ENCODE peak calls at places on chromosomes 7 and 10, in four cellular contexts. One of them, this sample, is unnamed.

GRCh38 chr10:14325325-14325955 is 5.3 kb downstream of the FRMD4A start:
- DNase-seq in A549: peak; percentile 64
- DNase-seq in lung: peak; percentile 41
- DNase-seq in psoas muscle: no peak
- DNase-seq in this sample: no peak

GRCh38 chr10:108469940-108470339 is 1305.4 kb upstream of the SORCS1 start:
- DNase-seq in psoas muscle: no peak
- DNase-seq in A549: no peak
- DNase-seq in lung: no peak
- DNase-seq in this sample: no peak

GRCh38 chr7:157932498-157933218 is 595.9 kb downstream of the DNAJB6 start:
- DNase-seq in psoas muscle: no peak
- DNase-seq in A549: peak; percentile 52
- DNase-seq in lung: no peak
- DNase-seq in this sample: no peak

GRCh38 chr10:132064082-132064755 is 1.5 kb upstream of the JAKMIP3 start:
- DNase-seq in psoas muscle: no peak
- DNase-seq in lung: no peak
- DNase-seq in A549: no peak
- DNase-seq in this sample: no peak

GRCh38 chr10:83545901-83546391 is 593.4 kb upstream of the GHITM start:
- DNase-seq in A549: no peak
- DNase-seq in psoas muscle: no peak
- DNase-seq in lung: no peak
- DNase-seq in this sample: no peak

GRCh38 chr10:61318429-61318828 is 134.8 kb downstream of the TMEM26 start:
- DNase-seq in lung: no peak
- DNase-seq in A549: no peak
- DNase-seq in psoas muscle: no peak
- DNase-seq in this sample: no peak

GRCh38 chr10:35470967-35471366 is 134.2 kb upstream of the GJD4 start:
- DNase-seq in psoas muscle: no peak
- DNase-seq in A549: no peak
- DNase-seq in lung: no peak
- DNase-seq in this sample: no peak

GRCh38 chr7:158309844-158310763 is 277.5 kb downstream of the PTPRN2 start:
- DNase-seq in lung: peak; percentile 15
- DNase-seq in A549: no peak
- DNase-seq in psoas muscle: no peak
- DNase-seq in this sample: no peak

GRCh38 chr7:29915481-29916215 is 74.0 kb downstream of the SCRN1 start:
- DNase-seq in lung: no peak
- DNase-seq in psoas muscle: no peak
- DNase-seq in A549: no peak
- DNase-seq in this sample: no peak

GRCh38 chr7:122092964-122093797 is 50.9 kb downstream of the AASS start:
- DNase-seq in psoas muscle: peak; percentile 46
- DNase-seq in lung: peak; percentile 57
- DNase-seq in A549: peak; percentile 71
- DNase-seq in this sample: no peak

GRCh38 chr7:25598765-25599164 is 370.5 kb upstream of the NPVF start:
- DNase-seq in lung: no peak
- DNase-seq in A549: no peak
- DNase-seq in psoas muscle: no peak
- DNase-seq in this sample: no peak

GRCh38 chr10:133197786-133198185 is 32.2 kb upstream of the UTF1 start:
- DNase-seq in psoas muscle: no peak
- DNase-seq in A549: no peak
- DNase-seq in lung: no peak
- DNase-seq in this sample: no peak

GRCh38 chr10:3869036-3869435 is 84.0 kb upstream of the KLF6 start:
- DNase-seq in lung: no peak
- DNase-seq in A549: no peak
- DNase-seq in psoas muscle: no peak
- DNase-seq in this sample: peak; percentile 17

GRCh38 chr10:57955076-57955475 is 312.6 kb downstream of the IPMK start:
- DNase-seq in psoas muscle: no peak
- DNase-seq in lung: no peak
- DNase-seq in A549: no peak
- DNase-seq in this sample: no peak

GRCh38 chr10:61163403-61163802 is 219.4 kb upstream of the RHOBTB1 start:
- DNase-seq in lung: no peak
- DNase-seq in A549: no peak
- DNase-seq in psoas muscle: no peak
- DNase-seq in this sample: no peak

GRCh38 chr7:5423844-5424688 is 432 bp upstream of the TNRC18 start:
- DNase-seq in psoas muscle: peak; percentile 95
- DNase-seq in lung: peak; percentile 96
- DNase-seq in A549: peak; percentile 98
- DNase-seq in this sample: peak; percentile 95

GRCh38 chr7:5420841-5421625 is 2.6 kb downstream of the TNRC18 start:
- DNase-seq in lung: peak; percentile 33
- DNase-seq in A549: no peak
- DNase-seq in psoas muscle: peak; percentile 37
- DNase-seq in this sample: no peak

GRCh38 chr7:5423272-5423843 is at the start of gene TNRC18:
- DNase-seq in lung: peak; percentile 62
- DNase-seq in psoas muscle: peak; percentile 53
- DNase-seq in A549: no peak
- DNase-seq in this sample: no peak

GRCh38 chr7:5421626-5422323 is 1.9 kb downstream of the TNRC18 start:
- DNase-seq in psoas muscle: peak; percentile 57
- DNase-seq in A549: peak; percentile 72
- DNase-seq in lung: peak; percentile 64
- DNase-seq in this sample: no peak

GRCh38 chr7:5422324-5423271 is 1.0 kb downstream of the TNRC18 start:
- DNase-seq in psoas muscle: no peak
- DNase-seq in lung: no peak
- DNase-seq in A549: no peak
- DNase-seq in this sample: no peak
- TF ChIP-seq CTCF in psoas muscle: no peak
- TF ChIP-seq CTCF in lung: no peak
- TF ChIP-seq CTCF in A549: no peak
- TF ChIP-seq CTCF in this sample: no peak

GRCh38 chr10:97714401-97715258 is 1.1 kb downstream of the MARVELD1 start:
- DNase-seq in A549: peak; percentile 53
- DNase-seq in psoas muscle: peak; percentile 78
- DNase-seq in lung: peak; percentile 54
- DNase-seq in this sample: no peak

GRCh38 chr10:97715259-97715874 is 1.8 kb downstream of the MARVELD1 start:
- DNase-seq in psoas muscle: no peak
- DNase-seq in lung: no peak
- DNase-seq in A549: no peak
- DNase-seq in this sample: no peak

GRCh38 chr10:97713351-97713827 is at the start of gene MARVELD1:
- DNase-seq in psoas muscle: peak; percentile 79
- DNase-seq in lung: peak; percentile 73
- DNase-seq in A549: peak; percentile 81
- DNase-seq in this sample: peak; percentile 53

GRCh38 chr10:97711640-97712267 is 1.8 kb upstream of the MARVELD1 start:
- DNase-seq in psoas muscle: no peak
- DNase-seq in lung: no peak
- DNase-seq in A549: no peak
- DNase-seq in this sample: no peak

DNA sequence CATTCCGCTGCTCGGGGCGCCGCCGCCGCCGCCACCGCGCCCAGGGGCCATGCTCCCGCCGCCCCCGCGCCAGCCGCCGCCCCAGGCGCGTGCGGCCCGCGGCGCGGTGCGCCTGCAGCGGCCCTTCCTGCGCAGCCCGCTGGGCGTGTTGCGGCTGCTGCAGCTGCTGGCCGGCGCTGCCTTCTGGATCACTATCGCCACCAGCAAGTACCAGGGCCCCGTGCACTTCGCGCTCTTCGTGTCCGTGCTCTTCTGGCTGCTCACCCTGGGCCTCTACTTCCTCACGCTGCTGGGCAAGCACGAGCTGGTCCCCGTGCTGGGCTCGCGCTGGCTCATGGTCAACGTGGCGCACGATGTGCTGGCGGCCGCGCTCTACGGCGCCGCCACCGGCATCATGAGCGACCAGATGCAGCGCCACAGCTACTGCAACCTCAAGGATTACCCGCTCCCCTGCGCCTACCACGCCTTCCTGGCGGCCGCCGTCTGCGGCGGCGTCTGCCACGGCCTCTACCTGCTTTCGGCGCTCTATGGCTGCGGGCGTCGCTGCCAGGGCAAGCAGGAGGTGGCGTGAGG is 384 bp downstream of the MARVELD1 start:
- DNase-seq in lung: peak; percentile 66
- DNase-seq in psoas muscle: peak; percentile 74
- DNase-seq in A549: peak; percentile 88
- DNase-seq in this sample: peak; percentile 62
- H3K4me1 ChIP-seq in lung: no peaks in the 10 kb centered on the region
- H3K4me1 ChIP-seq in psoas muscle: peaks cover 4% of the 10 kb centered on the region
- H3K4me1 ChIP-seq in A549: peaks cover 47% of the 10 kb centered on the region
- H3K4me1 ChIP-seq in this sample: peaks cover 13% of the 10 kb centered on the region

GRCh38 chr10:95242581-95243317 is 48.1 kb downstream of the PDLIM1 start:
- DNase-seq in lung: no peak
- DNase-seq in A549: peak; percentile 70
- DNase-seq in psoas muscle: no peak
- DNase-seq in this sample: no peak

GRCh38 chr10:95241533-95241932 is 47.5 kb downstream of the ACSM6 start:
- DNase-seq in A549: no peak
- DNase-seq in psoas muscle: no peak
- DNase-seq in lung: peak; percentile 91
- DNase-seq in this sample: no peak

GRCh38 chr10:95244152-95244551 is 46.7 kb downstream of the PDLIM1 start:
- DNase-seq in A549: no peak
- DNase-seq in lung: no peak
- DNase-seq in psoas muscle: no peak
- DNase-seq in this sample: no peak

GRCh38 chr10:95245425-95246055 is 45.3 kb downstream of the PDLIM1 start:
- DNase-seq in psoas muscle: no peak
- DNase-seq in lung: peak; percentile 24
- DNase-seq in A549: no peak
- DNase-seq in this sample: no peak

GRCh38 chr10:95243318-95243617 is 47.5 kb downstream of the PDLIM1 start:
- DNase-seq in psoas muscle: no peak
- DNase-seq in lung: no peak
- DNase-seq in A549: no peak
- DNase-seq in this sample: no peak
- TF ChIP-seq CTCF in psoas muscle: no peak
- TF ChIP-seq CTCF in lung: no peak
- TF ChIP-seq CTCF in A549: no peak
- TF ChIP-seq CTCF in this sample: no peak

GRCh38 chr10:101223274-101224059 is 5.8 kb downstream of the LBX1 start:
- DNase-seq in lung: no peak
- DNase-seq in A549: no peak
- DNase-seq in psoas muscle: no peak
- DNase-seq in this sample: no peak
- H3K4me1 ChIP-seq in lung: no peaks in the 10 kb centered on the region
- H3K4me1 ChIP-seq in A549: peaks cover 9% of the 10 kb centered on the region
- H3K4me1 ChIP-seq in psoas muscle: peaks cover 16% of the 10 kb centered on the region
- H3K4me1 ChIP-seq in this sample: peaks cover 7% of the 10 kb centered on the region

DNA sequence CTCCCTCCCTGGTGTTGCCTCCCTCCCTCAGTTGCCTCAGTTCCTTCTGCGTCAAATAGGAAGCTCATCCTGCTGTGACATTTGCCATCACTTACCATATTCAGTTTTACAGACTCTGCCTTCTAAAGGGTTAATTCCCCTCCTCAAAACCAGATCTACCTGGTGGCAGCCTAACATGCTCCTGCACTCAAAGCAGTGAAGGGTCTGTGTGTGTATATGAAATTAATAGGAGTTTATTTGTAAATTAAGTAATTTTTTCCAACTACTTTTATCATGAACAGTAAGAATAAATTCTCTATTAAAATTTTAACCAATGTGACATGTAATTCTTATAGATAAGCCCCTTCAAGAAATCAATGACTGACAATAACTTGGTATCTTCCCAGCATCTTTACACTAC is 158.6 kb upstream of the INSYN2A start:
- DNase-seq in lung: no peak
- DNase-seq in psoas muscle: no peak
- DNase-seq in A549: no peak
- DNase-seq in this sample: no peak
- TF ChIP-seq CTCF in lung: no peak
- TF ChIP-seq CTCF in psoas muscle: no peak
- TF ChIP-seq CTCF in A549: peak; percentile 48
- TF ChIP-seq CTCF in this sample: no peak